ENCODE peak calls at places on chromosomes 6 and 20, in six cellular contexts. P, Y, K, T, D and O are unnamed samples.

GRCh38 chr6:113182370-113183141 is 674.6 kb upstream of the MARCKS start:
- DNase-seq in P (peak), Y (no peak), K (no peak), T (no peak), D (peak), O (peak)

GRCh38 chr6:148760143-148760505 is 13.3 kb downstream of the UST start:
- DNase-seq in P (no peak), Y (no peak), K (no peak), T (no peak), D (no peak), O (no peak)

GRCh38 chr6:34912715-34913464 is 23.8 kb downstream of the ANKS1A start:
- DNase-seq in P (peak), Y (no peak), K (peak), T (peak), D (no peak), O (no peak)

GRCh38 chr6:167420177-167420576 is 95.3 kb downstream of the TTLL2 start:
- DNase-seq in P (no peak), Y (no peak), K (no peak), T (no peak), D (no peak), O (no peak)

GRCh38 chr6:161369339-161369738 is 95.5 kb upstream of the AGPAT4 start:
- DNase-seq in P (peak), Y (no peak), K (no peak), T (no peak), D (no peak), O (no peak)

GRCh38 chr6:24613361-24614047 is 32.5 kb downstream of the KIAA0319 start:
- DNase-seq in P (no peak), Y (no peak), K (no peak), T (no peak), D (no peak), O (no peak)

GRCh38 chr6:31877651-31878161 is 1.1 kb downstream of the SLC44A4 start:
- DNase-seq in P (no peak), Y (no peak), K (no peak), T (no peak), D (no peak), O (no peak)

GRCh38 chr6:11050735-11051134 is 6.6 kb upstream of the ELOVL2 start:
- DNase-seq in P (peak), Y (no peak), K (no peak), T (no peak), D (no peak), O (no peak)

GRCh38 chr20:64156136-64156885 is 7.9 kb upstream of the MYT1 start:
- DNase-seq in P (no peak), Y (no peak), K (no peak), T (no peak), D (no peak), O (no peak)

GRCh38 chr6:116210750-116211425 is 43.0 kb downstream of the TSPYL4 start:
- DNase-seq in P (peak), Y (no peak), K (no peak), T (no peak), D (peak), O (no peak)

GRCh38 chr6:18488004-18488403 is 100.9 kb downstream of the RNF144B start:
- DNase-seq in P (no peak), Y (no peak), K (no peak), T (no peak), D (no peak), O (no peak)

GRCh38 chr6:10014561-10014960 is 400.3 kb downstream of the TFAP2A start:
- DNase-seq in P (no peak), Y (no peak), K (no peak), T (no peak), D (no peak), O (no peak)

GRCh38 chr6:150363733-150364132 is 5.1 kb upstream of the IYD start:
- DNase-seq in P (no peak), Y (no peak), K (no peak), T (no peak), D (no peak), O (no peak)

GRCh38 chr6:105564503-105564902 is 161.6 kb upstream of the PREP start:
- DNase-seq in P (no peak), Y (no peak), K (no peak), T (no peak), D (no peak), O (no peak)

GRCh38 chr6:6584310-6585002 is 4.1 kb upstream of the LY86 start:
- DNase-seq in P (no peak), Y (no peak), K (no peak), T (no peak), D (no peak), O (no peak)

GRCh38 chr20:63070771-63071540 is 64.2 kb upstream of the BHLHE23 start:
- DNase-seq in P (no peak), Y (no peak), K (no peak), T (no peak), D (no peak), O (no peak)

GRCh38 chr6:157761331-157761921 is 61.6 kb upstream of the SNX9 start:
- DNase-seq in P (peak), Y (no peak), K (peak), T (peak), D (no peak), O (no peak)

GRCh38 chr20:19742974-19743649 is 14.9 kb upstream of the RIN2 start:
- DNase-seq in P (no peak), Y (no peak), K (no peak), T (no peak), D (no peak), O (no peak)

GRCh38 chr6:143575440-143575839 is 63.9 kb upstream of the FUCA2 start:
- DNase-seq in P (peak), Y (no peak), K (peak), T (peak), D (peak), O (peak)

GRCh38 chr20:47311967-47312681 is 44.4 kb downstream of the ZMYND8 start:
- DNase-seq in P (no peak), Y (no peak), K (no peak), T (no peak), D (no peak), O (no peak)

GRCh38 chr6:168916576-168917207 is 337.0 kb downstream of the THBS2 start:
- DNase-seq in P (no peak), Y (no peak), K (no peak), T (no peak), D (no peak), O (no peak)

GRCh38 chr6:167973092-167973880 is 24.2 kb upstream of the KIF25 start:
- DNase-seq in P (no peak), Y (no peak), K (no peak), T (no peak), D (no peak), O (no peak)